ENCODE peak calls at places on chromosome 3, in nine cellular contexts. G is AG04450, H is AG09309, T is breast epithelium, V is cardiac fibroblast, D is BE2C, K is GM06990, F is GM23338, M is psoas muscle. N is an unnamed sample.

GRCh38 chr3:42408156-42408555 is 2.3 kb downstream of the LYZL4 start:
- DNase-seq in V (no peak), T (no peak), G (no peak), D (no peak), F (no peak), K (no peak), H (no peak), M (no peak), N (no peak)

GRCh38 chr3:49869525-49870126 is at the start of gene CAMKV:
- DNase-seq in M (no peak), H (no peak), V (no peak), K (no peak), G (no peak), D (peak), T (no peak), F (peak), N (no peak)

GRCh38 chr3:59277201-59277600 is 227.4 kb upstream of the CFAP20DC start:
- DNase-seq in V (no peak), T (no peak), D (no peak), M (no peak), G (no peak), F (no peak), K (no peak), H (no peak), N (no peak)

GRCh38 chr3:184568918-184569829 is 7.6 kb downstream of the EPHB3 start:
- DNase-seq in T (peak), D (peak), K (no peak), H (peak), G (peak), F (peak), V (peak), M (peak), N (peak)

GRCh38 chr3:116339441-116340028 is 105.8 kb downstream of the LSAMP start:
- DNase-seq in F (no peak), T (no peak), H (no peak), K (no peak), V (peak), G (peak), D (peak), M (no peak), N (peak)

GRCh38 chr3:129120254-129121004 is 1.2 kb downstream of the RAB43 start:
- DNase-seq in H (peak), G (peak), D (peak), T (peak), V (peak), K (peak), M (peak), F (peak), N (peak)

GRCh38 chr3:36729204-36730056 is 34.9 kb downstream of the DCLK3 start:
- DNase-seq in G (peak), K (no peak), H (peak), M (no peak), F (peak), T (no peak), V (peak), D (no peak), N (peak)

GRCh38 chr3:119974666-119975065 is 119.6 kb downstream of the GSK3B start:
- DNase-seq in T (no peak), D (no peak), F (no peak), K (no peak), G (no peak), H (no peak), V (no peak), M (no peak), N (no peak)

GRCh38 chr3:73674280-73674679 is 49.5 kb upstream of the PDZRN3 start:
- DNase-seq in H (no peak), F (peak), M (no peak), G (no peak), T (no peak), K (no peak), D (no peak), V (peak), N (peak)

GRCh38 chr3:71444028-71444860 is 139.3 kb downstream of the FOXP1 start:
- DNase-seq in G (peak), V (peak), T (peak), F (no peak), K (peak), H (no peak), M (peak), D (peak), N (no peak)

DNA sequence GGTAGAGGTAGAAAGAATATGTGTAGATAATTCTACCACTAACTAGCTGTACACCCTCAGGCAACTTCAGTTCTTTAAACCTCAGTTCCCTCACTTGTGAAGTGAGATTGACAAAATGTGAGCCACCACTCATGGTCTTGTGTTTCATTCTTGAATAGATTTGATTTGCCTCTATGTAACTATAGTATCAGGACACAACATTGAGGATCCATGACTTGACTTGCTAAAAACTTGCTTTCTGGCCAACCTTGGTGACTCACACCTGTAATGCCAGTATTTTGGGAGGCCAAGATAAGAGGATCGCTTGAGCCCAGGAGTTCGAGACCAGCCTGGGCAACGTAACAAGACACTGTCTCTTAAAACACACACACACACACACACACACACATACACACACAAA is 115.8 kb upstream of the FLNB start:
- DNase-seq in K (no peak), F (no peak), M (no peak), H (no peak), G (no peak), V (peak), T (no peak), D (no peak), N (no peak)
- H3K4me3 ChIP-seq in K (no peak), F (no peak), M (peak), H (no peak), G (no peak), V (no peak), T (no peak), D (no peak), N (no peak)

GRCh38 chr3:147397155-147397888 is 9.0 kb downstream of the ZIC4 start:
- DNase-seq in V (no peak), G (no peak), D (no peak), H (no peak), M (no peak), K (no peak), F (peak), T (no peak), N (peak)
- TF ChIP-seq CTCF in V (no peak), G (no peak), D (no peak), H (peak), M (no peak), K (no peak), F (peak), T (no peak), N (peak)

GRCh38 chr3:187139126-187139894 is at the start of gene RPL39L:
- DNase-seq in M (peak), V (peak), F (peak), T (peak), G (peak), D (peak), K (peak), H (peak), N (peak)
- H3K4me3 ChIP-seq in M (peak), V (peak), F (peak), T (peak), G (peak), D (peak), K (peak), H (peak), N (peak)

GRCh38 chr3:23183731-23184130 is 19.4 kb upstream of the UBE2E2 start:
- DNase-seq in T (no peak), K (no peak), M (no peak), G (no peak), D (no peak), H (peak), F (peak), V (peak), N (peak)
- TF ChIP-seq CTCF in T (no peak), K (peak), M (peak), G (peak), D (peak), H (peak), F (peak), V (peak), N (peak)

GRCh38 chr3:101926594-101927105 is 77.3 kb downstream of the NFKBIZ start:
- DNase-seq in G (no peak), H (no peak), T (no peak), F (no peak), M (no peak), V (peak), D (no peak), K (no peak), N (no peak)

GRCh38 chr3:101928890-101929289 is 79.6 kb downstream of the NFKBIZ start:
- DNase-seq in H (no peak), T (no peak), F (no peak), D (no peak), K (no peak), G (no peak), M (no peak), V (peak), N (no peak)

GRCh38 chr3:101925564-101925963 is 76.2 kb downstream of the NFKBIZ start:
- DNase-seq in K (no peak), H (no peak), G (no peak), T (no peak), D (no peak), V (no peak), M (no peak), F (no peak), N (no peak)
- H3K4me3 ChIP-seq in K (no peak), H (no peak), G (no peak), T (no peak), D (no peak), V (no peak), M (no peak), F (no peak), N (no peak)